ENCODE peak calls at places on chromosomes 7 and 10, in nine cellular contexts. F is fibroblast of pulmonary artery; Y is tibial nerve; L is foreskin fibroblast; K is SK-N-SH; I is GM23338; V is CD8-positive, alpha-beta T cell; C is heart right ventricle; M is Calu3. X is an unnamed sample.

GRCh38 chr7:27548304-27548703 is 114.4 kb downstream of the HIBADH start:
- DNase-seq in V (no peak), I (no peak), M (no peak), F (no peak), Y (no peak), C (no peak), K (no peak), L (no peak), X (no peak)

GRCh38 chr10:82038587-82038986 is 163.6 kb downstream of the NRG3 start:
- DNase-seq in I (no peak), K (no peak), F (no peak), L (no peak), M (no peak), Y (no peak), V (no peak), C (no peak), X (no peak)

GRCh38 chr7:151540146-151540545 is 20.5 kb upstream of the RHEB start:
- DNase-seq in V (no peak), I (no peak), L (no peak), C (no peak), K (no peak), F (no peak), M (no peak), Y (no peak), X (no peak)

GRCh38 chr10:104614245-104614831 is 26.8 kb upstream of the SORCS3 start:
- DNase-seq in F (peak; percentile 30), M (peak; percentile 28), L (peak; percentile 36), K (peak; percentile 52), V (no peak), I (peak; percentile 71), Y (no peak), C (no peak), X (no peak)

GRCh38 chr10:132650611-132651250 is 113.1 kb downstream of the INPP5A start:
- DNase-seq in I (no peak), L (no peak), M (no peak), C (no peak), V (no peak), Y (no peak), K (no peak), F (no peak), X (no peak)

GRCh38 chr10:89706011-89706410 is 4.6 kb downstream of the KIF20B start:
- DNase-seq in L (peak; percentile 9), C (no peak), M (no peak), K (no peak), F (no peak), V (no peak), I (no peak), Y (no peak), X (no peak)

GRCh38 chr7:141144921-141145629 is 71.2 kb downstream of the TMEM178B start:
- DNase-seq in Y (no peak), V (no peak), C (no peak), M (no peak), F (no peak), I (no peak), L (peak; percentile 1), K (peak; percentile 40), X (no peak)

GRCh38 chr7:52936750-52937149 is 98.7 kb upstream of the POM121L12 start:
- DNase-seq in V (no peak), C (no peak), K (no peak), Y (no peak), L (no peak), I (no peak), F (no peak), M (no peak), X (no peak)

GRCh38 chr10:97013568-97013967 is 172.2 kb downstream of the SLIT1 start:
- DNase-seq in C (no peak), F (no peak), V (no peak), L (no peak), Y (no peak), K (no peak), M (no peak), I (no peak), X (no peak)

GRCh38 chr7:149302222-149302621 is 40.2 kb downstream of the ZNF783 start:
- DNase-seq in V (peak; percentile 19), K (peak; percentile 8), M (no peak), I (no peak), F (no peak), L (no peak), Y (no peak), C (no peak), X (no peak)

GRCh38 chr7:100825760-100826545 is 1.4 kb downstream of the EPHB4 start:
- DNase-seq in I (peak; percentile 56), V (no peak), K (peak; percentile 82), Y (no peak), L (peak; percentile 84), F (peak; percentile 41), M (no peak), C (no peak), X (no peak)

GRCh38 chr10:18308600-18308999 is 168.4 kb downstream of the CACNB2 start:
- DNase-seq in V (no peak), F (no peak), I (no peak), M (no peak), L (no peak), C (peak; percentile 58), K (no peak), Y (no peak), X (no peak)

GRCh38 chr7:110590415-110590814 is 500.5 kb upstream of the LRRN3 start:
- DNase-seq in F (no peak), Y (no peak), L (no peak), I (peak; percentile 80), K (no peak), M (no peak), V (no peak), C (no peak), X (no peak)

DNA sequence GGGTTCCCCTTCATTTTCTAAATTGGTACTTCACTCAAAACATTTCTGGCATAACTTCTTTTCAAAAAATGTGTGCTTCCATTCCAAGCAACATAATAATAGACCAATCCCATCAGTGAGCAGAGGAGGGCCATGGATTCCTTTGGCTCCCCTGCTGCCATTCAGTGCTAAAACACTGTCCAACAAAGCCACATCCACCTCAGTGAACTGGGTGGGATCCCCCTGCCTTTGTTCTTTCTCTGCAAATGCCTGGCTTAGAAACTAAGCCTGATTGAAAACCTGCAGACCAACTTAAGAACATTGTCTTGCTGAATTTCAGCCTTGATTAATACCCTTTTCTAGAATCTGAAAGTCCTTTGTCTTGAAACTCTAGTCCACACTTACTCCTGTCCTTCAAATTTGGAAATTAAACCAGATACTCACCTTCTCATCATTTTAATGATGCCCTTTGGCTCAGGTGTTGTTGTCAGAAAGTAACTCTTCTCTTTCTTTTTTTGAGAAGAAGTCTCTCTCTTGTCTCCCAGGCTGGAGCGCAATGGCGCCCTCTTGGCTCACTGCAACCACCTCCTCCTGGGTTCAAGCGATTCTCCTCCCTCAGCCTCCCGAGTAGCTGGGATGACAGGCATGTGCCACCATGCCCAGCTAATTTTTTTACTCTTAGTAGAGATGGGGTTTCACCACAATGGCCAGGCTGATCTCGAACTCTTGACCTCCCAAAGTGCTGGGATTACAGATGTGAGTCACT is 132.3 kb downstream of the PLXNA4 start:
- DNase-seq in M (no peak), F (no peak), I (no peak), K (no peak), L (no peak), V (no peak), Y (no peak), C (no peak), X (no peak)
- TF ChIP-seq CTCF in M (no peak), F (no peak), I (peak; percentile 45), K (no peak), L (no peak), V (no peak), Y (no peak), C (no peak), X (no peak)

GRCh38 chr7:69067397-69067796 is 530.9 kb upstream of the AUTS2 start:
- DNase-seq in V (no peak), I (peak; percentile 72), M (no peak), L (no peak), F (peak; percentile 17), K (no peak), Y (no peak), C (no peak), X (no peak)
- TF ChIP-seq CTCF in V (no peak), I (peak; percentile 65), M (no peak), L (no peak), F (peak; percentile 14), K (peak; percentile 38), Y (no peak), C (peak; percentile 21), X (no peak)

DNA sequence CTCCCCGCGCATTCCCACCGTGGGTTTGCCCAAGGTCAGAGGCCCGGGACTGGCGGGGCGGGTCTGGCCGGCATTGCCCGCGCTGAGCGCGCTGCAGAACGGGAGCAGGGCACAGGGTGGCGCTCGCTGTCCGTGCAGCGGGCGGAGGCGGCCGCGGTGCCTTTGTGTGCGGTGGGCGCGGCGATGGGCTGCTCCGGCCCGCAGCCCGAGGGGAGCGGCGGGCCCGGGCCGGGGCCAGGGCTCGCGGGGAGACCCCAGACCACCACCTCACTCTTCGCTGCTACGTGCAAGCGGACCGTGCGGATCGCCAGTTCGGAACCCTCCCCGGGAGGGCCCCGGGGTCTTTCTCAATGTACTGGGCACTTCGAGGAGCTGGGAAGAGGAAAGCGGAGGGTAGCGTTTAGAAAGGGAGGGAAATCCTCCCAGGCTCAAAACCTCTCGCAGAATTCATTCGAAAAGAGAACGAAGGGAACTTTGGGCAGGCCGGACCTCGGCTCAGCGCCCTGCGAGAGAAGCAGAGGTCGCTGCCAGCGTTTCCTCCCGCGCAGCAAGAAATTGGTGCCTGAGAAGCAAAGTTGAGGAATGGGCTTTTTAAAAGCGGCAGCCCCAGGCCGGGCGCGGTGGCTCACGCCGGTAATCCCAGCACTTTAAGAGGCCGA is 8.5 kb downstream of the SP8 start:
- DNase-seq in M (peak; percentile 79), F (peak; percentile 35), V (no peak), L (peak; percentile 65), K (peak; percentile 88), Y (no peak), I (peak; percentile 88), C (no peak), X (no peak)
- TF ChIP-seq CTCF in M (peak; percentile 97), F (peak; percentile 30), V (no peak), L (peak; percentile 29), K (peak; percentile 76), Y (peak; percentile 28), I (peak; percentile 66), C (peak; percentile 47), X (no peak)

GRCh38 chr7:22949944-22950343 is 64.0 kb downstream of the HYCC1 start:
- DNase-seq in C (no peak), V (no peak), I (peak; percentile 58), K (no peak), M (no peak), F (peak; percentile 23), L (no peak), Y (no peak), X (no peak)
- TF ChIP-seq CTCF in C (no peak), V (no peak), I (peak; percentile 11), K (no peak), M (no peak), F (peak; percentile 27), L (peak; percentile 18), Y (no peak), X (no peak)